ENCODE peak calls at places on chromosomes 6 and 20, in five cellular contexts. One of them, this sample, is unnamed.

GRCh38 chr6:22774129-22774528 is 204.8 kb downstream of the HDGFL1 start:
- DNase-seq in cardiac fibroblast: no peak
- DNase-seq in lung: no peak
- DNase-seq in NB4: no peak
- DNase-seq in GM23338: no peak
- DNase-seq in this sample: no peak

GRCh38 chr20:17565164-17565845 is 4.6 kb upstream of the DSTN start:
- DNase-seq in NB4: no peak
- DNase-seq in lung: no peak
- DNase-seq in cardiac fibroblast: peak; percentile 48
- DNase-seq in GM23338: no peak
- DNase-seq in this sample: no peak

GRCh38 chr6:154039231-154039842 is at the start of gene OPRM1:
- DNase-seq in lung: no peak
- DNase-seq in cardiac fibroblast: peak; percentile 12
- DNase-seq in NB4: peak; percentile 38
- DNase-seq in GM23338: peak; percentile 93
- DNase-seq in this sample: peak; percentile 33

GRCh38 chr20:51639206-51639832 is 96.8 kb upstream of the NFATC2 start:
- DNase-seq in lung: peak; percentile 58
- DNase-seq in GM23338: peak; percentile 83
- DNase-seq in cardiac fibroblast: peak; percentile 82
- DNase-seq in NB4: peak; percentile 75
- DNase-seq in this sample: no peak

GRCh38 chr6:165663283-165663735 is 268 bp upstream of the PDE10A start:
- DNase-seq in lung: no peak
- DNase-seq in GM23338: peak; percentile 70
- DNase-seq in NB4: no peak
- DNase-seq in cardiac fibroblast: peak; percentile 73
- DNase-seq in this sample: no peak

GRCh38 chr6:132888701-132889100 is 74.3 kb downstream of the RPS12 start:
- DNase-seq in GM23338: no peak
- DNase-seq in NB4: no peak
- DNase-seq in cardiac fibroblast: no peak
- DNase-seq in lung: no peak
- DNase-seq in this sample: no peak

GRCh38 chr6:37483917-37484785 is 15.5 kb downstream of the CCDC167 start:
- DNase-seq in cardiac fibroblast: peak; percentile 38
- DNase-seq in lung: peak; percentile 52
- DNase-seq in GM23338: peak; percentile 79
- DNase-seq in NB4: peak; percentile 59
- DNase-seq in this sample: peak; percentile 74

GRCh38 chr20:35001596-35002362 is 46.1 kb downstream of the MYH7B start:
- DNase-seq in lung: no peak
- DNase-seq in NB4: no peak
- DNase-seq in cardiac fibroblast: no peak
- DNase-seq in GM23338: peak; percentile 70
- DNase-seq in this sample: peak; percentile 59

GRCh38 chr20:50617022-50617421 is 74.3 kb downstream of the RIPOR3 start:
- DNase-seq in NB4: no peak
- DNase-seq in cardiac fibroblast: no peak
- DNase-seq in lung: no peak
- DNase-seq in GM23338: no peak
- DNase-seq in this sample: no peak

GRCh38 chr6:140857734-140858380 is 1274.9 kb upstream of the GJE1 start:
- DNase-seq in NB4: peak; percentile 36
- DNase-seq in lung: no peak
- DNase-seq in GM23338: no peak
- DNase-seq in cardiac fibroblast: peak; percentile 97
- DNase-seq in this sample: no peak

GRCh38 chr6:155301867-155302266 is 12.4 kb downstream of the TFB1M start:
- DNase-seq in cardiac fibroblast: peak; percentile 26
- DNase-seq in NB4: no peak
- DNase-seq in lung: no peak
- DNase-seq in GM23338: peak; percentile 10
- DNase-seq in this sample: no peak

GRCh38 chr6:231779-232178 is 60.5 kb upstream of the DUSP22 start:
- DNase-seq in lung: no peak
- DNase-seq in GM23338: no peak
- DNase-seq in cardiac fibroblast: no peak
- DNase-seq in NB4: no peak
- DNase-seq in this sample: no peak

GRCh38 chr6:109595998-109596397 is 95.0 kb downstream of the AK9 start:
- DNase-seq in lung: no peak
- DNase-seq in NB4: peak; percentile 56
- DNase-seq in GM23338: peak; percentile 66
- DNase-seq in cardiac fibroblast: peak; percentile 62
- DNase-seq in this sample: peak; percentile 3
- TF ChIP-seq CTCF in lung: peak; percentile 5
- TF ChIP-seq CTCF in NB4: peak; percentile 51
- TF ChIP-seq CTCF in GM23338: peak; percentile 80
- TF ChIP-seq CTCF in cardiac fibroblast: peak; percentile 61
- TF ChIP-seq CTCF in this sample: no peak

DNA sequence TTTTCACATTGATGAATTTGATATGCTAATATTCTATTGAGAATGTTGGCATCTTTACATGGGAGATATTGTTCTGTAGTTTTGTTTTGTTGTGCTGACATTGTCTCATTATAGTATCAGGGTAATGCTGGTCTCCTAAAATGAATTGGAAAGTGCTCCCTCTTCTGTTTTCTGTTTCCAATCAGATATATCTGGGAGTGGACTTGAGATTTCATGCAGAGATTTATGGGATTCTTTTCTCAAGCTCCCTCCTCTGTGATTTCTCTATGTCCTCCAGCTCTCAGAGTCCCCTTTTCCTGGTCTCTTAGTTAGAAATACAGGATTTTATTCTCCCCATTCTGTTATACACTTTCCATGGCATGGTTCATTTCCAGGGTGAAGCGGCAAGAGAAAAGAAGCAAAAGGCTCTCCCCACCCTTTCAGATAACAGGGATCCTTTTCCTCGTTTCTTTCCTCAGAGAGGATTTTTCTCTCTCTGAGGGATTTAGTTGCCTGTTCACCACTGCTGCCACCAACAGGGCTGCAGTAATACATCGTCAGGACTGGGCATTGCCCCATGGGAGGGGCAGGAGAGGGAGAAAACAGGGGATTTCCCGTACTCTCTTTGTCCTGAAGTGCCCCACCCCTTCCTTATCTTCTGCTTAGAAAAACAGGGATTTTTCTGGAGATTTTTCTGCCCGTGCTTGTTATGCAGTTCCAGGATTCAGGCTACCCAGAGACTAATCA is 59.3 kb upstream of the STMND1 start:
- DNase-seq in GM23338: peak; percentile 85
- DNase-seq in cardiac fibroblast: peak; percentile 56
- DNase-seq in NB4: no peak
- DNase-seq in lung: no peak
- DNase-seq in this sample: peak; percentile 65
- TF ChIP-seq CTCF in GM23338: peak; percentile 58
- TF ChIP-seq CTCF in cardiac fibroblast: peak; percentile 40
- TF ChIP-seq CTCF in NB4: peak; percentile 6
- TF ChIP-seq CTCF in lung: peak; percentile 11
- TF ChIP-seq CTCF in this sample: peak; percentile 8

DNA sequence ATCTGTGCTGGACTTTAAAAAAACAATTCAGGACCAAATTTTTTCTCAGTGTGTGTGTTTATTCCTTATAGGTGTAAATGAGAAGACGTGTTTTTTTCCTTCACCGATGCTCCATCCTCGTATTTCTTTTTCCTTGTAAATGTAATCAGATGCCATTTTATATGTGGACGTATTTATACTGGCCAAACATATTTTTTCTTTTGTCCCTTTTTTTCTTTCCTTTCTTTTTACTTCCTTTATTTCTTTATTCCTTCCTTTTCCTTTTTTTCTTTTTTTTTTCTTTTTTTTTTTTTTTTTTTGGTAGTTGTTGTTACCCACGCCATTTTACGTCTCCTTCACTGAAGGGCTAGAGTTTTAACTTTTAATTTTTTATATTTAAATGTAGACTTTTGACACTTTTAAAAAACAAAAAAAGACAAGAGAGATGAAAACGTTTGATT is 3.7 kb downstream of the SOX4 start:
- DNase-seq in lung: no peak
- DNase-seq in GM23338: no peak
- DNase-seq in cardiac fibroblast: no peak
- DNase-seq in NB4: no peak
- DNase-seq in this sample: no peak
- TF ChIP-seq CTCF in lung: no peak
- TF ChIP-seq CTCF in GM23338: no peak
- TF ChIP-seq CTCF in cardiac fibroblast: no peak
- TF ChIP-seq CTCF in NB4: no peak
- TF ChIP-seq CTCF in this sample: no peak

DNA sequence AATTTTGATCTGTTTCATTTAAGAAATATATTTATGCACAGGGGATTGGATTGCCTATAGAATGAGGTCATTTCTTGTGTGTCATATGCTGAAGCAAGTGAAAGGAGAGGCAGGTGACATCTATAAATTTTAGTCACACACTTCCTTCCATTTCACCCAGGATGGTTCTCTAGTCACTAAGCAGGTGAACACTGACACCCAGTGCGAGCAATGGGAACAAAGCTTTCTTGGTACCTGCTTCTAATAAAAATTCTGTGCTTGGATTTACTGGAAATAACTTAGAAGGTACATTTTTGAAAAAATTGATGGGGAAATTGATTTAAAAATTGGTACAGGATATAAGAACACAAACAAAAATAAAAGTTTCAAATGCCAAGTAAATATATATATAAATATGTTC is 66.9 kb upstream of the MC3R start:
- DNase-seq in GM23338: no peak
- DNase-seq in cardiac fibroblast: no peak
- DNase-seq in NB4: no peak
- DNase-seq in lung: no peak
- DNase-seq in this sample: no peak
- TF ChIP-seq CTCF in GM23338: no peak
- TF ChIP-seq CTCF in cardiac fibroblast: no peak
- TF ChIP-seq CTCF in NB4: no peak
- TF ChIP-seq CTCF in lung: no peak
- TF ChIP-seq CTCF in this sample: no peak

GRCh38 chr20:13099676-13100075 is 90.9 kb downstream of the SPTLC3 start:
- DNase-seq in cardiac fibroblast: no peak
- DNase-seq in NB4: no peak
- DNase-seq in GM23338: no peak
- DNase-seq in lung: no peak
- DNase-seq in this sample: no peak
- TF ChIP-seq CTCF in cardiac fibroblast: no peak
- TF ChIP-seq CTCF in NB4: no peak
- TF ChIP-seq CTCF in GM23338: no peak
- TF ChIP-seq CTCF in lung: no peak
- TF ChIP-seq CTCF in this sample: no peak

GRCh38 chr6:99822741-99823512 is 171.1 kb downstream of the MCHR2 start:
- DNase-seq in cardiac fibroblast: peak; percentile 76
- DNase-seq in NB4: peak; percentile 64
- DNase-seq in GM23338: peak; percentile 29
- DNase-seq in lung: no peak
- DNase-seq in this sample: no peak
- TF ChIP-seq CTCF in cardiac fibroblast: peak; percentile 54
- TF ChIP-seq CTCF in NB4: peak; percentile 33
- TF ChIP-seq CTCF in GM23338: peak; percentile 66
- TF ChIP-seq CTCF in lung: no peak
- TF ChIP-seq CTCF in this sample: peak; percentile 17

This sample was measured in mucosa of descending colon.